ENCODE peak calls at places on chromosomes 2 and 18, in ten cellular contexts. One of them, this sample, is unnamed.

GRCh38 chr2:226524381-226524843 is 275.2 kb downstream of the IRS1 start:
- DNase-seq in fibroblast of mammary gland: peak
- DNase-seq in keratinocyte: no peak
- DNase-seq in psoas muscle: no peak
- DNase-seq in BJ: peak
- DNase-seq in endothelial cell of umbilical vein: no peak
- DNase-seq in IMR-90: peak
- DNase-seq in GM12878: no peak
- DNase-seq in epithelial cell of esophagus: peak
- DNase-seq in PC-3: no peak
- DNase-seq in this sample: no peak

GRCh38 chr2:57296795-57297517 is 749.6 kb upstream of the VRK2 start:
- DNase-seq in epithelial cell of esophagus: peak
- DNase-seq in fibroblast of mammary gland: peak
- DNase-seq in psoas muscle: no peak
- DNase-seq in GM12878: no peak
- DNase-seq in endothelial cell of umbilical vein: no peak
- DNase-seq in IMR-90: no peak
- DNase-seq in BJ: no peak
- DNase-seq in keratinocyte: no peak
- DNase-seq in PC-3: peak
- DNase-seq in this sample: no peak

GRCh38 chr2:130328710-130329109 is 14.0 kb upstream of the IMP4 start:
- DNase-seq in BJ: no peak
- DNase-seq in epithelial cell of esophagus: peak
- DNase-seq in psoas muscle: no peak
- DNase-seq in fibroblast of mammary gland: no peak
- DNase-seq in PC-3: peak
- DNase-seq in endothelial cell of umbilical vein: no peak
- DNase-seq in keratinocyte: peak
- DNase-seq in IMR-90: peak
- DNase-seq in GM12878: no peak
- DNase-seq in this sample: no peak

GRCh38 chr2:208489687-208490086 is 83.1 kb downstream of the PTH2R start:
- DNase-seq in IMR-90: no peak
- DNase-seq in keratinocyte: no peak
- DNase-seq in endothelial cell of umbilical vein: no peak
- DNase-seq in psoas muscle: no peak
- DNase-seq in epithelial cell of esophagus: no peak
- DNase-seq in BJ: no peak
- DNase-seq in GM12878: no peak
- DNase-seq in PC-3: no peak
- DNase-seq in fibroblast of mammary gland: no peak
- DNase-seq in this sample: no peak

GRCh38 chr2:27551514-27551913 is 31.3 kb upstream of the ZNF512 start:
- DNase-seq in keratinocyte: no peak
- DNase-seq in PC-3: no peak
- DNase-seq in epithelial cell of esophagus: no peak
- DNase-seq in fibroblast of mammary gland: no peak
- DNase-seq in psoas muscle: no peak
- DNase-seq in endothelial cell of umbilical vein: no peak
- DNase-seq in IMR-90: no peak
- DNase-seq in GM12878: no peak
- DNase-seq in BJ: no peak
- DNase-seq in this sample: no peak

GRCh38 chr2:147501973-147502372 is 342.9 kb upstream of the ACVR2A start:
- DNase-seq in epithelial cell of esophagus: no peak
- DNase-seq in fibroblast of mammary gland: no peak
- DNase-seq in endothelial cell of umbilical vein: no peak
- DNase-seq in PC-3: peak
- DNase-seq in IMR-90: no peak
- DNase-seq in GM12878: no peak
- DNase-seq in keratinocyte: no peak
- DNase-seq in psoas muscle: no peak
- DNase-seq in BJ: no peak
- DNase-seq in this sample: no peak

GRCh38 chr2:70718736-70719135 is 49.3 kb downstream of the ADD2 start:
- DNase-seq in PC-3: no peak
- DNase-seq in keratinocyte: no peak
- DNase-seq in IMR-90: no peak
- DNase-seq in BJ: no peak
- DNase-seq in epithelial cell of esophagus: no peak
- DNase-seq in psoas muscle: no peak
- DNase-seq in GM12878: no peak
- DNase-seq in fibroblast of mammary gland: no peak
- DNase-seq in endothelial cell of umbilical vein: no peak
- DNase-seq in this sample: no peak

GRCh38 chr2:38192976-38193375 is 117.0 kb upstream of the CYP1B1 start:
- DNase-seq in fibroblast of mammary gland: no peak
- DNase-seq in psoas muscle: no peak
- DNase-seq in endothelial cell of umbilical vein: no peak
- DNase-seq in GM12878: no peak
- DNase-seq in keratinocyte: no peak
- DNase-seq in BJ: no peak
- DNase-seq in PC-3: no peak
- DNase-seq in epithelial cell of esophagus: no peak
- DNase-seq in IMR-90: no peak
- DNase-seq in this sample: no peak

GRCh38 chr18:55250729-55251128 is 291.5 kb upstream of the CCDC68 start:
- DNase-seq in psoas muscle: no peak
- DNase-seq in keratinocyte: no peak
- DNase-seq in endothelial cell of umbilical vein: peak
- DNase-seq in PC-3: peak
- DNase-seq in IMR-90: peak
- DNase-seq in fibroblast of mammary gland: peak
- DNase-seq in epithelial cell of esophagus: no peak
- DNase-seq in BJ: no peak
- DNase-seq in GM12878: no peak
- DNase-seq in this sample: peak

GRCh38 chr2:16043627-16044026 is 103.3 kb downstream of the MYCN start:
- DNase-seq in BJ: no peak
- DNase-seq in GM12878: no peak
- DNase-seq in psoas muscle: no peak
- DNase-seq in PC-3: no peak
- DNase-seq in fibroblast of mammary gland: no peak
- DNase-seq in keratinocyte: no peak
- DNase-seq in endothelial cell of umbilical vein: no peak
- DNase-seq in epithelial cell of esophagus: no peak
- DNase-seq in IMR-90: no peak
- DNase-seq in this sample: no peak

GRCh38 chr2:62774555-62775366 is 69.2 kb downstream of the EHBP1 start:
- DNase-seq in PC-3: peak
- DNase-seq in psoas muscle: no peak
- DNase-seq in fibroblast of mammary gland: peak
- DNase-seq in GM12878: peak
- DNase-seq in keratinocyte: no peak
- DNase-seq in BJ: no peak
- DNase-seq in epithelial cell of esophagus: peak
- DNase-seq in endothelial cell of umbilical vein: peak
- DNase-seq in IMR-90: peak
- DNase-seq in this sample: peak

GRCh38 chr18:24926649-24927048 is 425.3 kb downstream of the ZNF521 start:
- DNase-seq in psoas muscle: no peak
- DNase-seq in endothelial cell of umbilical vein: no peak
- DNase-seq in fibroblast of mammary gland: no peak
- DNase-seq in epithelial cell of esophagus: no peak
- DNase-seq in GM12878: no peak
- DNase-seq in PC-3: no peak
- DNase-seq in keratinocyte: no peak
- DNase-seq in IMR-90: no peak
- DNase-seq in BJ: no peak
- DNase-seq in this sample: no peak

GRCh38 chr18:62814114-62814759 is 98.9 kb downstream of the PHLPP1 start:
- DNase-seq in psoas muscle: no peak
- DNase-seq in fibroblast of mammary gland: no peak
- DNase-seq in GM12878: no peak
- DNase-seq in keratinocyte: no peak
- DNase-seq in PC-3: no peak
- DNase-seq in BJ: no peak
- DNase-seq in IMR-90: no peak
- DNase-seq in endothelial cell of umbilical vein: no peak
- DNase-seq in epithelial cell of esophagus: no peak
- DNase-seq in this sample: no peak

GRCh38 chr2:181178823-181179412 is 198.5 kb downstream of the UBE2E3 start:
- DNase-seq in epithelial cell of esophagus: no peak
- DNase-seq in GM12878: no peak
- DNase-seq in BJ: no peak
- DNase-seq in endothelial cell of umbilical vein: no peak
- DNase-seq in PC-3: peak
- DNase-seq in keratinocyte: no peak
- DNase-seq in fibroblast of mammary gland: no peak
- DNase-seq in IMR-90: no peak
- DNase-seq in psoas muscle: no peak
- DNase-seq in this sample: peak

GRCh38 chr2:173963817-173964564 is 1.2 kb downstream of the SP3 start:
- DNase-seq in keratinocyte: no peak
- DNase-seq in BJ: peak
- DNase-seq in PC-3: peak
- DNase-seq in fibroblast of mammary gland: peak
- DNase-seq in IMR-90: peak
- DNase-seq in GM12878: peak
- DNase-seq in psoas muscle: peak
- DNase-seq in endothelial cell of umbilical vein: peak
- DNase-seq in epithelial cell of esophagus: peak
- DNase-seq in this sample: peak
- H3K4me3 ChIP-seq in keratinocyte: peak
- H3K4me3 ChIP-seq in BJ: peak
- H3K4me3 ChIP-seq in PC-3: peak
- H3K4me3 ChIP-seq in fibroblast of mammary gland: peak
- H3K4me3 ChIP-seq in IMR-90: peak
- H3K4me3 ChIP-seq in GM12878: peak
- H3K4me3 ChIP-seq in psoas muscle: peak
- H3K4me3 ChIP-seq in endothelial cell of umbilical vein: peak
- H3K4me3 ChIP-seq in epithelial cell of esophagus: peak
- H3K4me3 ChIP-seq in this sample: peak

GRCh38 chr2:163187119-163187518 is 348.6 kb upstream of the KCNH7 start:
- DNase-seq in keratinocyte: no peak
- DNase-seq in endothelial cell of umbilical vein: no peak
- DNase-seq in GM12878: no peak
- DNase-seq in BJ: no peak
- DNase-seq in PC-3: no peak
- DNase-seq in epithelial cell of esophagus: no peak
- DNase-seq in IMR-90: no peak
- DNase-seq in psoas muscle: no peak
- DNase-seq in fibroblast of mammary gland: no peak
- DNase-seq in this sample: no peak

GRCh38 chr2:163187995-163188655 is 349.6 kb upstream of the KCNH7 start:
- DNase-seq in keratinocyte: no peak
- DNase-seq in IMR-90: no peak
- DNase-seq in GM12878: no peak
- DNase-seq in psoas muscle: no peak
- DNase-seq in PC-3: no peak
- DNase-seq in epithelial cell of esophagus: peak
- DNase-seq in endothelial cell of umbilical vein: peak
- DNase-seq in BJ: no peak
- DNase-seq in fibroblast of mammary gland: no peak
- DNase-seq in this sample: no peak

DNA sequence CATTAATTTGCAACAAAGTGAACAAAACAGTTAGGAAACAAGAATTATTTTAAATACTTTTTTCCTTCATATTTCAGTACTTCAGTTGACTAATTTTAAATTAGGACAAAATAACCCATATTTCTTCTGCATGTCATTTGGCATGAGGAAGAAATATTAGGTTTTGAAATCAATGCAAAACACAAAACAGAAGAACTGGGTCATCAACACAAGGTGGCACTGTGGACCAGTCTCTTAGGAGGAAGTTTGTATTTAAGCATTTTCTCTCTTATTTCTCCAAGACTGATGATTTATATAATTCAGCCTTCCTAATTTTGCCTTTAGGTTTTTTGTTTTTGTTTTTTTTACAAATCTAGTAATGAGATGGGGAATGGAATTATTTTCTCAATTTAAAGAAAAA is 352.8 kb upstream of the KCNH7 start:
- DNase-seq in PC-3: peak
- DNase-seq in endothelial cell of umbilical vein: peak
- DNase-seq in fibroblast of mammary gland: peak
- DNase-seq in epithelial cell of esophagus: peak
- DNase-seq in IMR-90: peak
- DNase-seq in BJ: no peak
- DNase-seq in psoas muscle: no peak
- DNase-seq in GM12878: no peak
- DNase-seq in keratinocyte: no peak
- DNase-seq in this sample: peak
- TF ChIP-seq CTCF in PC-3: peak
- TF ChIP-seq CTCF in endothelial cell of umbilical vein: peak
- TF ChIP-seq CTCF in fibroblast of mammary gland: peak
- TF ChIP-seq CTCF in epithelial cell of esophagus: peak
- TF ChIP-seq CTCF in IMR-90: peak
- TF ChIP-seq CTCF in BJ: peak
- TF ChIP-seq CTCF in psoas muscle: peak
- TF ChIP-seq CTCF in GM12878: peak
- TF ChIP-seq CTCF in keratinocyte: peak
- TF ChIP-seq CTCF in this sample: peak

GRCh38 chr18:54220406-54220805 is 4.1 kb downstream of the MBD2 start:
- DNase-seq in epithelial cell of esophagus: no peak
- DNase-seq in psoas muscle: no peak
- DNase-seq in keratinocyte: no peak
- DNase-seq in PC-3: no peak
- DNase-seq in endothelial cell of umbilical vein: no peak
- DNase-seq in fibroblast of mammary gland: no peak
- DNase-seq in BJ: no peak
- DNase-seq in IMR-90: no peak
- DNase-seq in GM12878: no peak
- DNase-seq in this sample: no peak
- H3K4me3 ChIP-seq in epithelial cell of esophagus: no peak
- H3K4me3 ChIP-seq in psoas muscle: no peak
- H3K4me3 ChIP-seq in keratinocyte: no peak
- H3K4me3 ChIP-seq in PC-3: no peak
- H3K4me3 ChIP-seq in endothelial cell of umbilical vein: no peak
- H3K4me3 ChIP-seq in fibroblast of mammary gland: no peak
- H3K4me3 ChIP-seq in BJ: no peak
- H3K4me3 ChIP-seq in IMR-90: no peak
- H3K4me3 ChIP-seq in GM12878: peak
- H3K4me3 ChIP-seq in this sample: peak

DNA sequence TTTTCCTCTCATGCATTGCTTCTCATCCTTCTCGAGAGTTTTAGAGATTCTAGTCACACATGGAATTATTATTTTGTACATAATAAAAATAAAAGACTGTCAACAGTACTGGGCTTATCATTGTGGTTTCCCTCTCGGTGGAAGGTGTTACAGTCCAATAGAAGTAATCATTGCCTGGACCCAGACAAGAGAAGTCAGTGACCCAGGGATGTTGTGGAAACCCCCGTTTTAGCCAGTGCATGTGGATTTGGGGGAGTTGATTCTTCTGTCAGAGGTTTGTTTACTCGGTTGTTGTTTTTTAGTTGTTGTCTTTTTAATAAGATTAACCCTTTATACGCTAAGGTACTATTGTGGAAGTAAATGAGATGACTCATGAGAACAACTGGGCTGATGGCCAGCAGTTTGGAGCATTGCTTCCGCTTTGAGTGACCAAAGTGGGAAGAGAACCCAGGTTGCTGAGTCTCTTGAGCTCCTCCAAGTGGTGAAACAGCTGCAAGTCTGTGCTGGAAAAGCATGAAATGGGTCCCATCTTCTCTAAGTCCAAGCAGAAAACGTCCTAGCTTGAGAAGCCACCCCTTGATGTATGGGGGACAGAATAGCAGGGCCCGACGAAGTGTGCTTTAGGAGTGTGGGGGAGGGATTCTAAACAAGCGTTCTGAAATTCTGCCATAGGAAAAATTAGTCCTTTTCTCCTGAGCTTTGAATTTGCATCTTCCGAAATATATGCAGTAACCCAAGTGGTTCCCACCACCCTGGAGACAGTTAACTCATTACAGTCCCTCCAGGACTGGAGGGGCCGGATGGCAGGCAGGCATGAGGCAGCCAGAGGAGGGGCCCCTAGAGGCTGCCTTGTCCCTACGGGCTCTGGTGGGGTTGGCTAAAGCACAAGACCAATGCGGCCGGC is 61.8 kb upstream of the GPR45 start:
- DNase-seq in psoas muscle: no peak
- DNase-seq in PC-3: peak
- DNase-seq in keratinocyte: no peak
- DNase-seq in fibroblast of mammary gland: peak
- DNase-seq in GM12878: no peak
- DNase-seq in epithelial cell of esophagus: peak
- DNase-seq in endothelial cell of umbilical vein: peak
- DNase-seq in BJ: no peak
- DNase-seq in IMR-90: peak
- DNase-seq in this sample: peak
- TF ChIP-seq CTCF in psoas muscle: no peak
- TF ChIP-seq CTCF in PC-3: peak
- TF ChIP-seq CTCF in keratinocyte: peak
- TF ChIP-seq CTCF in fibroblast of mammary gland: peak
- TF ChIP-seq CTCF in GM12878: peak
- TF ChIP-seq CTCF in epithelial cell of esophagus: peak
- TF ChIP-seq CTCF in endothelial cell of umbilical vein: peak
- TF ChIP-seq CTCF in BJ: peak
- TF ChIP-seq CTCF in IMR-90: peak
- TF ChIP-seq CTCF in this sample: peak